ENCODE peak calls at places on chromosome 1, in seven cellular contexts. Z, P, O, R, F, Y and L are unnamed samples.

GRCh38 chr1:17181785-17182464 is 23.0 kb upstream of the PADI1 start:
- DNase-seq in Y (peak; percentile 46), O (no peak), Z (no peak), P (no peak), F (no peak), R (peak; percentile 26), L (no peak)

GRCh38 chr1:53781654-53782053 is 42.7 kb upstream of the GLIS1 start:
- DNase-seq in P (peak; percentile 44), Z (no peak), F (no peak), Y (no peak), O (no peak), R (no peak), L (no peak)

GRCh38 chr1:207887542-207887941 is 23.4 kb downstream of the CD34 start:
- DNase-seq in O (no peak), Y (no peak), Z (no peak), F (no peak), P (no peak), R (no peak), L (no peak)

GRCh38 chr1:47241114-47242113 is 9.4 kb upstream of the TAL1 start:
- DNase-seq in P (no peak), R (no peak), O (no peak), Z (no peak), F (no peak), Y (no peak), L (no peak)

GRCh38 chr1:228541725-228542124 is 54.5 kb downstream of the RNF187 start:
- DNase-seq in R (no peak), Y (no peak), Z (no peak), O (no peak), F (no peak), P (no peak), L (no peak)

GRCh38 chr1:8015036-8015808 is 10.9 kb downstream of the ERRFI1 start:
- DNase-seq in Y (no peak), Z (peak; percentile 86), F (peak; percentile 89), P (peak; percentile 89), R (peak; percentile 76), O (no peak), L (no peak)

GRCh38 chr1:116855788-116856187 is 53.9 kb upstream of the PTGFRN start:
- DNase-seq in Y (no peak), O (no peak), F (no peak), P (peak; percentile 39), R (no peak), Z (no peak), L (no peak)

GRCh38 chr1:228416217-228416971 is at the start of gene TRIM17:
- DNase-seq in O (peak; percentile 69), Z (peak; percentile 91), Y (peak; percentile 89), P (no peak), F (peak; percentile 50), R (no peak), L (peak; percentile 70)

GRCh38 chr1:47992720-47993119 is 4.5 kb downstream of the TRABD2B start:
- DNase-seq in Z (peak; percentile 53), P (no peak), R (no peak), Y (no peak), F (no peak), O (no peak), L (peak; percentile 31)

GRCh38 chr1:23051510-23051909 is 32.2 kb downstream of the KDM1A start:
- DNase-seq in O (no peak), Y (no peak), Z (no peak), R (no peak), F (no peak), P (no peak), L (no peak)

GRCh38 chr1:23050201-23050600 is 30.9 kb downstream of the KDM1A start:
- DNase-seq in Y (no peak), F (no peak), P (no peak), Z (no peak), R (no peak), O (no peak), L (no peak)
- H3K4me2 ChIP-seq in Y (no peak overlapping the region), F (no peak overlapping the region), P (no peak overlapping the region), Z (no peak overlapping the region), R (no peak overlapping the region), O (no peak overlapping the region), L (no peak overlapping the region)

GRCh38 chr1:50369008-50369634 is 54.1 kb downstream of the DMRTA2 start:
- DNase-seq in R (no peak), O (no peak), F (no peak), P (no peak), Y (no peak), Z (no peak), L (no peak)
- H2BK120ac ChIP-seq in R (no peak overlapping the region), O (no peak overlapping the region), F (no peak overlapping the region), P (no peak overlapping the region), Y (no peak overlapping the region), Z (no peak overlapping the region), L (no peak overlapping the region)

GRCh38 chr1:1358433-1359201 is at the start of gene MXRA8:
- DNase-seq in O (no peak), Z (peak; percentile 78), R (no peak), F (peak; percentile 89), Y (peak; percentile 66), P (peak; percentile 82), L (peak; percentile 66)
- H3K9ac ChIP-seq in O (peak within 1 kb of the TSS; percentile 50), Z (peak within 1 kb of the TSS; percentile 42), R (peak within 1 kb of the TSS; percentile 69), F (peak within 1 kb of the TSS; percentile 97), Y (no peak within 1 kb of the TSS), P (peak within 1 kb of the TSS; percentile 92), L (no peak within 1 kb of the TSS)

GRCh38 chr1:42223036-42223435 is 58.5 kb upstream of the GUCA2A start:
- DNase-seq in F (no peak), P (no peak), Z (no peak), Y (no peak), O (no peak), R (peak; percentile 53), L (no peak)
- H3K4me2 ChIP-seq in F (no peak overlapping the region), P (no peak overlapping the region), Z (no peak overlapping the region), Y (no peak overlapping the region), O (no peak overlapping the region), R (no peak overlapping the region), L (no peak overlapping the region)